ENCODE peak calls at places on chromosomes 13 and 19, in six cellular contexts. C, F, R, Y, I and Q are unnamed samples.

GRCh38 chr19:4581381-4582111 is 22.1 kb upstream of the SEMA6B start:
- DNase-seq in I (no peak), C (peak), Y (no peak), F (peak), R (no peak), Q (peak)

GRCh38 chr19:37932985-37933953 is 26.3 kb downstream of the SIPA1L3 start:
- DNase-seq in Y (peak), F (no peak), I (no peak), C (no peak), R (no peak), Q (no peak)

GRCh38 chr19:39327990-39328705 is 7.5 kb upstream of the LRFN1 start:
- DNase-seq in I (peak), F (peak), Y (peak), C (peak), R (peak), Q (peak)

GRCh38 chr19:39737929-39738328 is at the start of gene CLC:
- DNase-seq in R (no peak), F (no peak), I (no peak), Y (no peak), C (no peak), Q (no peak)

GRCh38 chr13:94121686-94122085 is 357.8 kb downstream of the DCT start:
- DNase-seq in C (no peak), F (peak), I (no peak), Y (peak), R (no peak), Q (no peak)

GRCh38 chr13:41054212-41054877 is 7.0 kb upstream of the WBP4 start:
- DNase-seq in Y (peak), C (no peak), F (peak), R (no peak), I (no peak), Q (peak)

GRCh38 chr19:5941673-5942072 is 27.6 kb downstream of the CAPS start:
- DNase-seq in R (no peak), I (no peak), F (no peak), Y (no peak), C (no peak), Q (no peak)

GRCh38 chr13:44106231-44107152 is 226.8 kb downstream of the LACC1 start:
- DNase-seq in Y (no peak), F (no peak), R (no peak), C (no peak), I (no peak), Q (no peak)

GRCh38 chr13:36998624-36999041 is 507 bp downstream of the ALG5 start:
- DNase-seq in R (peak), Y (peak), F (no peak), C (no peak), I (peak), Q (no peak)